ENCODE peak calls at places on chromosomes 7 and 10, in nine cellular contexts. One of them, this sample, is unnamed.

GRCh38 chr7:105800442-105800841 is 76.0 kb downstream of the ATXN7L1 start:
- DNase-seq in HL-60: no peak
- DNase-seq in heart right ventricle: no peak
- DNase-seq in uterus: no peak
- DNase-seq in neural progenitor cell: no peak
- DNase-seq in mammary epithelial cell: no peak
- DNase-seq in cardiac muscle cell: peak; percentile 39
- DNase-seq in fibroblast of lung: peak; percentile 61
- DNase-seq in dorsolateral prefrontal cortex: no peak
- DNase-seq in this sample: no peak

GRCh38 chr10:109922353-109922975 is 847 bp downstream of the XPNPEP1 start:
- DNase-seq in HL-60: no peak
- DNase-seq in heart right ventricle: no peak
- DNase-seq in uterus: no peak
- DNase-seq in neural progenitor cell: no peak
- DNase-seq in mammary epithelial cell: no peak
- DNase-seq in cardiac muscle cell: no peak
- DNase-seq in fibroblast of lung: no peak
- DNase-seq in dorsolateral prefrontal cortex: no peak
- DNase-seq in this sample: no peak

GRCh38 chr10:4057725-4058513 is 272.9 kb upstream of the KLF6 start:
- DNase-seq in HL-60: no peak
- DNase-seq in heart right ventricle: no peak
- DNase-seq in uterus: no peak
- DNase-seq in neural progenitor cell: no peak
- DNase-seq in mammary epithelial cell: no peak
- DNase-seq in cardiac muscle cell: peak; percentile 27
- DNase-seq in fibroblast of lung: no peak
- DNase-seq in dorsolateral prefrontal cortex: no peak
- DNase-seq in this sample: no peak

GRCh38 chr7:52355059-52355458 is 680.4 kb upstream of the POM121L12 start:
- DNase-seq in HL-60: no peak
- DNase-seq in heart right ventricle: no peak
- DNase-seq in uterus: no peak
- DNase-seq in neural progenitor cell: peak; percentile 37
- DNase-seq in mammary epithelial cell: no peak
- DNase-seq in cardiac muscle cell: no peak
- DNase-seq in fibroblast of lung: no peak
- DNase-seq in dorsolateral prefrontal cortex: no peak
- DNase-seq in this sample: peak; percentile 0

GRCh38 chr7:148912758-148913541 is 28.9 kb upstream of the EZH2 start:
- DNase-seq in HL-60: no peak
- DNase-seq in heart right ventricle: no peak
- DNase-seq in uterus: no peak
- DNase-seq in neural progenitor cell: no peak
- DNase-seq in mammary epithelial cell: no peak
- DNase-seq in cardiac muscle cell: no peak
- DNase-seq in fibroblast of lung: peak; percentile 8
- DNase-seq in dorsolateral prefrontal cortex: no peak
- DNase-seq in this sample: peak; percentile 21

GRCh38 chr7:130649004-130649790 is 19.4 kb downstream of the COPG2 start:
- DNase-seq in HL-60: no peak
- DNase-seq in heart right ventricle: no peak
- DNase-seq in uterus: no peak
- DNase-seq in neural progenitor cell: no peak
- DNase-seq in mammary epithelial cell: peak; percentile 37
- DNase-seq in cardiac muscle cell: peak; percentile 44
- DNase-seq in fibroblast of lung: peak; percentile 91
- DNase-seq in dorsolateral prefrontal cortex: no peak
- DNase-seq in this sample: no peak

GRCh38 chr10:44780461-44780860 is 130.7 kb upstream of the TMEM72 start:
- DNase-seq in HL-60: no peak
- DNase-seq in heart right ventricle: no peak
- DNase-seq in uterus: no peak
- DNase-seq in neural progenitor cell: no peak
- DNase-seq in mammary epithelial cell: no peak
- DNase-seq in cardiac muscle cell: peak; percentile 63
- DNase-seq in fibroblast of lung: peak; percentile 42
- DNase-seq in dorsolateral prefrontal cortex: no peak
- DNase-seq in this sample: no peak

GRCh38 chr10:84593546-84593945 is 265.2 kb downstream of the CCSER2 start:
- DNase-seq in HL-60: no peak
- DNase-seq in heart right ventricle: no peak
- DNase-seq in uterus: no peak
- DNase-seq in neural progenitor cell: no peak
- DNase-seq in mammary epithelial cell: no peak
- DNase-seq in cardiac muscle cell: no peak
- DNase-seq in fibroblast of lung: no peak
- DNase-seq in dorsolateral prefrontal cortex: no peak
- DNase-seq in this sample: no peak

GRCh38 chr10:48452879-48453412 is 146.5 kb downstream of the MAPK8 start:
- DNase-seq in HL-60: no peak
- DNase-seq in heart right ventricle: no peak
- DNase-seq in uterus: no peak
- DNase-seq in neural progenitor cell: no peak
- DNase-seq in mammary epithelial cell: no peak
- DNase-seq in cardiac muscle cell: no peak
- DNase-seq in fibroblast of lung: no peak
- DNase-seq in dorsolateral prefrontal cortex: no peak
- DNase-seq in this sample: no peak

GRCh38 chr7:24622646-24623182 is 49.5 kb downstream of the PALS2 start:
- DNase-seq in HL-60: no peak
- DNase-seq in heart right ventricle: no peak
- DNase-seq in uterus: no peak
- DNase-seq in neural progenitor cell: no peak
- DNase-seq in mammary epithelial cell: no peak
- DNase-seq in cardiac muscle cell: peak; percentile 22
- DNase-seq in fibroblast of lung: peak; percentile 16
- DNase-seq in dorsolateral prefrontal cortex: no peak
- DNase-seq in this sample: no peak

GRCh38 chr10:130037169-130037661 is 73.1 kb upstream of the EBF3 start:
- DNase-seq in HL-60: no peak
- DNase-seq in heart right ventricle: no peak
- DNase-seq in uterus: no peak
- DNase-seq in neural progenitor cell: no peak
- DNase-seq in mammary epithelial cell: no peak
- DNase-seq in cardiac muscle cell: no peak
- DNase-seq in fibroblast of lung: no peak
- DNase-seq in dorsolateral prefrontal cortex: no peak
- DNase-seq in this sample: no peak

GRCh38 chr7:73718438-73718881 is 1.0 kb downstream of the STX1A start:
- DNase-seq in HL-60: no peak
- DNase-seq in heart right ventricle: no peak
- DNase-seq in uterus: no peak
- DNase-seq in neural progenitor cell: no peak
- DNase-seq in mammary epithelial cell: peak; percentile 59
- DNase-seq in cardiac muscle cell: no peak
- DNase-seq in fibroblast of lung: no peak
- DNase-seq in dorsolateral prefrontal cortex: no peak
- DNase-seq in this sample: peak; percentile 29
- H3K4me3 ChIP-seq in HL-60: peak overlapping the region; percentile 64
- H3K4me3 ChIP-seq in heart right ventricle: peak overlapping the region; percentile 73
- H3K4me3 ChIP-seq in uterus: peak overlapping the region; percentile 49
- H3K4me3 ChIP-seq in neural progenitor cell: peak overlapping the region; percentile 79
- H3K4me3 ChIP-seq in mammary epithelial cell: peak overlapping the region; percentile 92
- H3K4me3 ChIP-seq in cardiac muscle cell: peak overlapping the region; percentile 99
- H3K4me3 ChIP-seq in fibroblast of lung: peak overlapping the region; percentile 71
- H3K4me3 ChIP-seq in dorsolateral prefrontal cortex: peak overlapping the region; percentile 78
- H3K4me3 ChIP-seq in this sample: peak overlapping the region; percentile 82

GRCh38 chr10:49633327-49634045 is 19.6 kb downstream of the CHAT start:
- DNase-seq in HL-60: no peak
- DNase-seq in heart right ventricle: no peak
- DNase-seq in uterus: no peak
- DNase-seq in neural progenitor cell: no peak
- DNase-seq in mammary epithelial cell: no peak
- DNase-seq in cardiac muscle cell: no peak
- DNase-seq in fibroblast of lung: no peak
- DNase-seq in dorsolateral prefrontal cortex: peak; percentile 12
- DNase-seq in this sample: no peak
- TF ChIP-seq CTCF in HL-60: no peak
- TF ChIP-seq CTCF in heart right ventricle: no peak
- TF ChIP-seq CTCF in uterus: no peak
- TF ChIP-seq CTCF in neural progenitor cell: no peak
- TF ChIP-seq CTCF in mammary epithelial cell: no peak
- TF ChIP-seq CTCF in cardiac muscle cell: no peak
- TF ChIP-seq CTCF in fibroblast of lung: no peak
- TF ChIP-seq CTCF in dorsolateral prefrontal cortex: no peak
- TF ChIP-seq CTCF in this sample: no peak

GRCh38 chr7:44538093-44538797 is 2.9 kb downstream of the NPC1L1 start:
- DNase-seq in HL-60: no peak
- DNase-seq in heart right ventricle: no peak
- DNase-seq in uterus: no peak
- DNase-seq in neural progenitor cell: no peak
- DNase-seq in mammary epithelial cell: no peak
- DNase-seq in cardiac muscle cell: no peak
- DNase-seq in fibroblast of lung: no peak
- DNase-seq in dorsolateral prefrontal cortex: no peak
- DNase-seq in this sample: no peak
- H3K27me3 ChIP-seq in HL-60: no peaks in the 10 kb centered on the region
- H3K27me3 ChIP-seq in heart right ventricle: no peaks in the 10 kb centered on the region
- H3K27me3 ChIP-seq in uterus: no peaks in the 10 kb centered on the region
- H3K27me3 ChIP-seq in neural progenitor cell: no peaks in the 10 kb centered on the region
- H3K27me3 ChIP-seq in mammary epithelial cell: no peaks in the 10 kb centered on the region
- H3K27me3 ChIP-seq in cardiac muscle cell: no peaks in the 10 kb centered on the region
- H3K27me3 ChIP-seq in fibroblast of lung: no peaks in the 10 kb centered on the region
- H3K27me3 ChIP-seq in dorsolateral prefrontal cortex: no peaks in the 10 kb centered on the region
- H3K27me3 ChIP-seq in this sample: no peaks in the 10 kb centered on the region

DNA sequence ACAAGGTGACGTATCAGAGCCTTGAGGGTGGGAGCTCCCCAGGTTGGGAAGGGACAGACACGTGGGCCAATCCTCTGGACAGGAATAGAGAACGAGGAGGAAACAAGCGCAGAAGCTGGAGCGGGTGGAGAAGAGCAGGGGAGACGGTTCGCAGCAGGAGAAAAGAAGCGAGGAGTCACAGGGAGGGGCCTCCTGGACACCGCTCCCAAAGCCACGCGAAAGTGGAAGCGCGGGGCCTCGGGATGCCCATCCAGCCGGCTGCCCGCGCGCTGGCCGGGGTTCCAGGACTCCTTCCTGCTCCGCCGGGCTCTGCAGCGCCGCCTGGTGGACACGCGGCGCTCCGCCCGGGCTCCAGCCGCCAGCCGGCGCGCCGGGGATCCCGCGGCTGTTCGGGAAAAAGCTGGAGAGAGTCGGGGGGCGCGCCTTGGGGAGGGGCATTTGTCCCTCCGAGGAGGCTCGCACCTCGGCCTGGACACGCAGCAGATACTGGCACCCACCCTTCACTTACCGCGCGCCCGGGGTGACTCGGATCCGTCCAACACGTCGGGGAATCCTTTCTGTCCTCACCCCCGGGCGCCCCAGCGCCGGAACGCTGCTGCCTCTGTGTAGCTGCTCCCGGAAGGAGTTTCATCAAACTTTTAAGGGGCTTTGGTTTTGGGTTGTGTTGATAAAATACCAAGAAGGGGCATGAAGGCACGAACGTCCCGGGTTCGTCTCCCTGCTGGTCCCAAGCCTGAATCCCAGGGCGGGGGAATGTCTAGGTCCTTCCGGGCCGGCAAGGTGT is 6.2 kb downstream of the ZNF503 start:
- DNase-seq in HL-60: peak; percentile 20
- DNase-seq in heart right ventricle: peak; percentile 71
- DNase-seq in uterus: peak; percentile 73
- DNase-seq in neural progenitor cell: peak; percentile 86
- DNase-seq in mammary epithelial cell: peak; percentile 26
- DNase-seq in cardiac muscle cell: peak; percentile 67
- DNase-seq in fibroblast of lung: peak; percentile 42
- DNase-seq in dorsolateral prefrontal cortex: no peak
- DNase-seq in this sample: no peak
- H3K4me3 ChIP-seq in HL-60: no peak overlapping the region
- H3K4me3 ChIP-seq in heart right ventricle: peak overlapping the region; percentile 52
- H3K4me3 ChIP-seq in uterus: peak overlapping the region; percentile 82
- H3K4me3 ChIP-seq in neural progenitor cell: peak overlapping the region; percentile 87
- H3K4me3 ChIP-seq in mammary epithelial cell: peak overlapping the region; percentile 6
- H3K4me3 ChIP-seq in cardiac muscle cell: peak overlapping the region; percentile 97
- H3K4me3 ChIP-seq in fibroblast of lung: peak overlapping the region; percentile 23
- H3K4me3 ChIP-seq in dorsolateral prefrontal cortex: peak overlapping the region; percentile 40
- H3K4me3 ChIP-seq in this sample: peak overlapping the region; percentile 35

DNA sequence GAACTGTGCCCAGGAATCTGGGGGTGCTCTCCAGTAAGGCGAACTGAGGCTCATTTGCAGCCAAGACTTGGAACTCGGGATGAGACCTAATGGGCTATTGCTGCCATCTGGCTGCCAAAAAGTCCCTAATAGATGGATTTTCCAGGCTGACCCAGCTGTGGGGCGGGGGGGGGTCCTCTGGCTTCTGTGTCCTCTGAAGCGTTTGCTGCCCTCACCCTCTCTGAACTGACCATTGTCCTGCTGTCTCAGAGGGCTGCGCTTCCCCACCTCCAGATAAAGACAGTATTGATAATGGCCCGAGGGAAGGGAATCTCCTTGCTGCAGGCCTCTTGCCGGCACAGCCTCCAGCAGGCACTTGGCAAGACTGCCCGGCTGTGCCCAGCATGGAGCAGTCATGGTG is 46.6 kb downstream of the CLEC2L start:
- DNase-seq in HL-60: no peak
- DNase-seq in heart right ventricle: no peak
- DNase-seq in uterus: no peak
- DNase-seq in neural progenitor cell: peak; percentile 75
- DNase-seq in mammary epithelial cell: no peak
- DNase-seq in cardiac muscle cell: no peak
- DNase-seq in fibroblast of lung: no peak
- DNase-seq in dorsolateral prefrontal cortex: peak; percentile 73
- DNase-seq in this sample: no peak
- TF ChIP-seq CTCF in HL-60: no peak
- TF ChIP-seq CTCF in heart right ventricle: no peak
- TF ChIP-seq CTCF in uterus: no peak
- TF ChIP-seq CTCF in neural progenitor cell: peak; percentile 44
- TF ChIP-seq CTCF in mammary epithelial cell: peak; percentile 24
- TF ChIP-seq CTCF in cardiac muscle cell: no peak
- TF ChIP-seq CTCF in fibroblast of lung: no peak
- TF ChIP-seq CTCF in dorsolateral prefrontal cortex: peak; percentile 57
- TF ChIP-seq CTCF in this sample: no peak

DNA sequence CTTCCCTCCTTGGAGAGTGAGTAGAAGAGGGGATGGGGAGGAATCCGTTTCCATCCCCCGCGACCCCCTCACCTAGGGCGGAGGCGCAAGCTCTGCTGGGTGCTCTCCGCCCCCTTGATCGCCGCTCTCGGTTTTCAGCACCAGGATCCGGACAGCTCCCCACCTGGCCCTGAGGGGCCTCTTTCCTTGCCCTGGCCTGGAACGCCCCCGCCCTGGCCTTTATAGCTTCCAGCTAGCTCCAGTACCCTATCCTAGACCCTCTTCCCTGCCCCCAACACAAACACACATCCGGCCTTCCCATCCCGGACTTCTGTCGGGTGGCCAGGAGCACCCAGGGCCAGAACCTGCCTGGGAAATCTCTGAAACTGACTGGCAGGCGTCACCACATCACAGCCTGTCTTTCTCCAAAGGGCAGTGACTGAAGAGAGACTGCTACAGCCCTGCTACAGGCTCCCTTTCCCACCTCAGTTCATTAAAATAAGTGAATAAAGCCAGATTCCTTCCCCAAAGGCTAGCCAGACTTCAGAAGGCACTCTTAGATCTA is 72.3 kb upstream of the LEP start:
- DNase-seq in HL-60: no peak
- DNase-seq in heart right ventricle: peak; percentile 34
- DNase-seq in uterus: no peak
- DNase-seq in neural progenitor cell: peak; percentile 92
- DNase-seq in mammary epithelial cell: peak; percentile 8
- DNase-seq in cardiac muscle cell: peak; percentile 30
- DNase-seq in fibroblast of lung: peak; percentile 15
- DNase-seq in dorsolateral prefrontal cortex: no peak
- DNase-seq in this sample: no peak
- H3K27me3 ChIP-seq in HL-60: peaks cover 41% of the 10 kb centered on the region
- H3K27me3 ChIP-seq in heart right ventricle: peaks cover 88% of the 10 kb centered on the region
- H3K27me3 ChIP-seq in uterus: peaks cover 22% of the 10 kb centered on the region
- H3K27me3 ChIP-seq in neural progenitor cell: peaks cover 95% of the 10 kb centered on the region
- H3K27me3 ChIP-seq in mammary epithelial cell: peaks cover 6% of the 10 kb centered on the region
- H3K27me3 ChIP-seq in cardiac muscle cell: peaks cover 91% of the 10 kb centered on the region
- H3K27me3 ChIP-seq in fibroblast of lung: peaks cover 65% of the 10 kb centered on the region
- H3K27me3 ChIP-seq in dorsolateral prefrontal cortex: peaks cover 21% of the 10 kb centered on the region
- H3K27me3 ChIP-seq in this sample: peaks cover 22% of the 10 kb centered on the region

GRCh38 chr7:143978585-143978984 is 21.5 kb upstream of the OR6B1 start:
- DNase-seq in HL-60: no peak
- DNase-seq in heart right ventricle: no peak
- DNase-seq in uterus: no peak
- DNase-seq in neural progenitor cell: no peak
- DNase-seq in mammary epithelial cell: no peak
- DNase-seq in cardiac muscle cell: no peak
- DNase-seq in fibroblast of lung: no peak
- DNase-seq in dorsolateral prefrontal cortex: no peak
- DNase-seq in this sample: no peak
- H3K4me3 ChIP-seq in HL-60: no peak overlapping the region
- H3K4me3 ChIP-seq in heart right ventricle: no peak overlapping the region
- H3K4me3 ChIP-seq in uterus: no peak overlapping the region
- H3K4me3 ChIP-seq in neural progenitor cell: no peak overlapping the region
- H3K4me3 ChIP-seq in mammary epithelial cell: no peak overlapping the region
- H3K4me3 ChIP-seq in cardiac muscle cell: no peak overlapping the region
- H3K4me3 ChIP-seq in fibroblast of lung: no peak overlapping the region
- H3K4me3 ChIP-seq in dorsolateral prefrontal cortex: no peak overlapping the region
- H3K4me3 ChIP-seq in this sample: no peak overlapping the region